ENCODE peak calls at places on chromosomes 13 and 19, in four cellular contexts. P, N, H and M are unnamed samples. For H3K36me3, the result is how much of the 10 kb centered on the place peaks cover.

GRCh38 chr13:99352351-99353271 is 45.4 kb upstream of the GPR183 start:
- DNase-seq in H (no peak), N (no peak), P (no peak), M (peak)

GRCh38 chr19:10641248-10641647 is 12.9 kb upstream of the ILF3 start:
- DNase-seq in N (no peak), H (no peak), P (no peak), M (no peak)

GRCh38 chr13:33828431-33829129 is 10.6 kb downstream of the RFC3 start:
- DNase-seq in P (no peak), H (no peak), N (no peak), M (no peak)

GRCh38 chr13:45398862-45399261 is 19.3 kb downstream of the SLC25A30 start:
- DNase-seq in N (no peak), P (no peak), H (no peak), M (no peak)

GRCh38 chr13:76038920-76039716 is 403.0 kb downstream of the LMO7 start:
- DNase-seq in H (no peak), P (no peak), N (no peak), M (peak)

GRCh38 chr19:51546650-51547396 is 15.4 kb upstream of the SIGLEC6 start:
- DNase-seq in P (no peak), N (no peak), H (no peak), M (no peak)

GRCh38 chr13:52348983-52349780 is 56.8 kb downstream of the THSD1 start:
- DNase-seq in N (no peak), P (no peak), H (peak), M (no peak)

GRCh38 chr19:9972103-9972502 is 35.8 kb upstream of the OLFM2 start:
- DNase-seq in P (no peak), N (no peak), H (no peak), M (no peak)

GRCh38 chr19:29771708-29772415 is 39.9 kb upstream of the CCNE1 start:
- DNase-seq in P (no peak), N (peak), H (no peak), M (peak)

GRCh38 chr19:42272989-42273406 is 3.9 kb downstream of the CIC start:
- DNase-seq in N (no peak), P (no peak), H (no peak), M (no peak)
- H3K36me3 ChIP-seq in N (under half), P (under half), H (under half), M (under half)

GRCh38 chr19:54155694-54156093 is 3.8 kb downstream of the LENG1 start:
- DNase-seq in N (no peak), H (no peak), P (no peak), M (peak)
- H3K36me3 ChIP-seq in N (half or more), H (under half), P (under half), M (half or more)

GRCh38 chr13:113315992-113316391 is 19.0 kb downstream of the LAMP1 start:
- DNase-seq in P (no peak), H (no peak), N (no peak), M (no peak)
- H3K36me3 ChIP-seq in P (under half), H (under half), N (under half), M (half or more)

GRCh38 chr19:5934779-5935472 is 20.9 kb downstream of the CAPS start:
- DNase-seq in H (peak), N (no peak), P (no peak), M (no peak)

GRCh38 chr19:5934002-5934401 is 19.9 kb downstream of the CAPS start:
- DNase-seq in N (no peak), P (no peak), H (no peak), M (no peak)

GRCh38 chr19:5935473-5936307 is 21.6 kb downstream of the CAPS start:
- DNase-seq in P (no peak), N (no peak), H (no peak), M (no peak)

GRCh38 chr19:5937550-5937949 is 23.5 kb downstream of the CAPS start:
- DNase-seq in P (no peak), N (no peak), H (no peak), M (no peak)

DNA sequence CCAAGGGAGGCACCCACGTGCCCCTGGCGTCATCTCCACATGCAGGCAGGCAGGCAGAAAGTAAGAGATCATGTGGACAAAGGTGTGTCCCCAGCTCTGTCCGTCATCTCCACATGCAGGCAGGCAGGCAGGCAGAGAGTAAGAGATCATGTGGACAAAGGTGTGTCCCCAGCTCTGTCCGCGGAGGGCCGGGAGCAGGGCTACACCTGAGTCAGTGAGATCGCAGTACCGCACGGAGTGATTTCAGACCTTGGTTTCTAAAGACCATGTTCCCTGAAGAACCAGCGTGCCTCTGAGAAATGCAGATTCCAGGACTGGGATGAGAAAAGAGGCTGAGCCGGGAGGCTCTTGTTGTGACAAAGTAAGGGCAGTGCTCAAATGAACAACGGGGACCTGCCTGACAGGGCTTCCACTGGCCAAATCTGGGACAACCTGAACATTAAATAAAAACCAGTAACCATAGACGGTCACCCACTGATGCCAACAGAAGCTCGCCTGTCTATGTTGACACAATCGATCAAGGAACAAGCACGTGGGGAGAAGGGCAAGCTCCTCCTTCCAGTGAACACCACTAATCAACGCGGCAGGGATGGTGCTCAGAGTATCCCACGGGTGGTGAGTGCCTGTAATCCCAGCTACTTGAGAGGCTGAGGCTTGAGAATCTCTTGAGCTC is 22.4 kb downstream of the CAPS start:
- DNase-seq in H (no peak), N (no peak), P (no peak), M (no peak)
- H3K36me3 ChIP-seq in H (under half), N (half or more), P (under half), M (half or more)

DNA sequence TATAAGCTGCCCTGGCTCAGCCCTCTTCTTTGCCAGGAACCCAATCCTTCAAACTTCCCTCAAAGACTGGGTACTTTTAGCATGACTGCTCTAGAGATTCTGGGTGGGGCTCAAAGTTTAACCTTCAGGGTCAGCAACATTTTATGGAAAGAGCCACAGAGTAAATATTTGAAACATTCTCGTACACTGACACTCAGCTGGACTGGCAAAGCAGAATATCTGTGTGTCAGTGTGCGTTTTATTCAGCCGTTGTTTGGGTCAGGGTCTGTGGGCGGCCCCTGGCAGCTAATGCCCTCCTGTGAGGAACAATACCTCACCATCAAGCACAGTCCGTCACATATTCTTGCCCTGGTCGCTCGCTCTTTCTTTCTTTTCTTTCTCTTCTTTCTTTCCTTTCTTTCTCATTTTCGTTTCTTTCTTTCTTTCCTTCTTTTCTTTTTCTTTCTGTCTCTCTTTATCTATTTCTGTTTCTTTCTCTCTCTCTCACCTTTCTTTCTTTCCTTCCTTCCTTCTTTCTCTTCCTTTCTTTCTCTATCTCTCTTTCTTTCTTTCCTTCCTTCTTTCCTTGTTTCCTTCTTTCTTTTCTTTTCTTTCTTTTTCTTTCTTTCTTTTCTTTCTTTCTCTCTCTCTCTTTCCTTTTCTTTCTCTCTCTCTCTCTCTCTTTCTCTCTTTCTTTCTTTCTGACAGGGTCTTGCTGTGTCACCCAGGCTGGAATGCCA is 10.7 kb downstream of the DPRX start:
- DNase-seq in H (no peak), P (no peak), N (no peak), M (no peak)
- H3K36me3 ChIP-seq in H (under half), P (under half), N (under half), M (under half)

GRCh38 chr13:112874751-112875300 is 94.2 kb upstream of the MCF2L start:
- DNase-seq in P (no peak), N (no peak), H (no peak), M (peak)
- H3K36me3 ChIP-seq in P (under half), N (under half), H (under half), M (half or more)

GRCh38 chr19:15246198-15246481 is 13.9 kb upstream of the EPHX3 start:
- DNase-seq in P (no peak), H (no peak), N (no peak), M (no peak)
- H3K36me3 ChIP-seq in P (under half), H (under half), N (half or more), M (half or more)

GRCh38 chr13:48920730-48921129 is 55.0 kb upstream of the FNDC3A start:
- DNase-seq in N (no peak), P (no peak), H (no peak), M (no peak)

GRCh38 chr13:48928781-48929430 is 46.8 kb upstream of the FNDC3A start:
- DNase-seq in H (no peak), N (no peak), P (no peak), M (no peak)

GRCh38 chr13:48919750-48920149 is 56.0 kb upstream of the FNDC3A start:
- DNase-seq in H (no peak), P (no peak), N (no peak), M (no peak)

GRCh38 chr13:48923376-48923775 is 52.3 kb upstream of the FNDC3A start:
- DNase-seq in P (no peak), N (no peak), H (no peak), M (no peak)
- H3K36me3 ChIP-seq in P (under half), N (under half), H (under half), M (under half)